ENCODE peak calls at places on chromosomes 6 and 20, in seven cellular contexts. B is left ventricle myocardium inferior, I is kidney tubule cell, D is heart left ventricle, R is stromal cell of bone marrow, M is M059J, J is NCI-H69. E is an unnamed sample.

GRCh38 chr6:168916576-168917207 is 337.0 kb downstream of the THBS2 start:
- DNase-seq in D (no peak), B (peak; percentile 19), I (no peak), M (no peak), R (peak; percentile 81), J (no peak), E (no peak)

GRCh38 chr6:129846761-129847160 is 14.4 kb downstream of the TMEM244 start:
- DNase-seq in D (no peak), R (no peak), M (no peak), B (no peak), J (no peak), I (no peak), E (no peak)

GRCh38 chr6:42155293-42155692 is 12.9 kb upstream of the C6orf132 start:
- DNase-seq in B (no peak), J (no peak), R (no peak), D (peak; percentile 9), M (no peak), I (no peak), E (no peak)

GRCh38 chr6:154197176-154197850 is 158.3 kb downstream of the OPRM1 start:
- DNase-seq in D (no peak), I (peak; percentile 7), M (peak; percentile 75), J (no peak), B (no peak), R (peak; percentile 92), E (no peak)

GRCh38 chr6:113317870-113318269 is 539.3 kb upstream of the MARCKS start:
- DNase-seq in I (no peak), J (peak; percentile 87), M (no peak), B (no peak), R (no peak), D (no peak), E (no peak)

GRCh38 chr6:36547646-36548400 is 544 bp upstream of the STK38 start:
- DNase-seq in M (no peak), R (no peak), D (no peak), I (no peak), J (peak; percentile 85), B (no peak), E (no peak)

GRCh38 chr6:4107873-4108272 is 27.5 kb downstream of the ECI2 start:
- DNase-seq in B (no peak), J (no peak), M (no peak), D (no peak), R (no peak), I (no peak), E (no peak)

GRCh38 chr20:61955668-61956395 is 109.8 kb downstream of the TAF4 start:
- DNase-seq in D (no peak), M (no peak), J (no peak), R (no peak), I (no peak), B (no peak), E (no peak)

GRCh38 chr6:17086469-17086868 is 15.4 kb upstream of the STMND1 start:
- DNase-seq in I (peak; percentile 73), D (peak; percentile 45), R (peak; percentile 67), M (peak; percentile 86), J (peak; percentile 90), B (no peak), E (peak; percentile 65)

GRCh38 chr6:149062653-149063348 is 254.7 kb upstream of the TAB2 start:
- DNase-seq in B (no peak), I (no peak), R (no peak), D (no peak), M (no peak), J (no peak), E (no peak)

GRCh38 chr20:48728042-48728837 is 99.6 kb downstream of the PREX1 start:
- DNase-seq in D (no peak), I (no peak), B (no peak), R (no peak), M (no peak), J (peak; percentile 10), E (no peak)